ENCODE peak calls at places on chromosome 12, in seven cellular contexts. X, Q, Z, F, R, B and E are unnamed samples.

GRCh38 chr12:93678779-93679178 is 1.6 kb downstream of the CRADD start:
- DNase-seq in F (no peak), R (no peak), X (no peak), Z (no peak), B (no peak), Q (no peak), E (no peak)

GRCh38 chr12:118189761-118190181 is 53.8 kb downstream of the PEBP1 start:
- DNase-seq in B (peak), Q (no peak), R (peak), F (peak), X (no peak), Z (no peak), E (peak)

GRCh38 chr12:113684053-113684907 is 212.6 kb upstream of the LHX5 start:
- DNase-seq in Z (no peak), B (no peak), Q (no peak), X (no peak), F (no peak), R (peak), E (peak)

GRCh38 chr12:113403435-113404415 is at the start of gene SDS:
- DNase-seq in R (no peak), Z (peak), X (no peak), F (peak), Q (no peak), B (peak), E (no peak)

GRCh38 chr12:126772171-126772864 is 1494.7 kb upstream of the TMEM132C start:
- DNase-seq in B (no peak), X (no peak), R (no peak), Z (no peak), Q (peak), F (peak), E (no peak)

GRCh38 chr12:100476013-100476751 is 2.5 kb downstream of the NR1H4 start:
- DNase-seq in Q (no peak), F (no peak), R (no peak), X (no peak), Z (no peak), B (no peak), E (no peak)

GRCh38 chr12:29741342-29742241 is 42.1 kb downstream of the TMTC1 start:
- DNase-seq in R (no peak), F (no peak), X (no peak), Z (no peak), B (no peak), Q (no peak), E (no peak)

GRCh38 chr12:118611295-118611694 is 234.9 kb downstream of the SUDS3 start:
- DNase-seq in X (no peak), B (no peak), F (no peak), Q (no peak), Z (no peak), R (peak), E (no peak)

GRCh38 chr12:120060196-120060595 is 56.4 kb downstream of the RAB35 start:
- DNase-seq in Z (no peak), R (no peak), F (no peak), Q (no peak), X (no peak), B (no peak), E (no peak)

GRCh38 chr12:115233891-115234543 is 550.0 kb upstream of the TBX3 start:
- DNase-seq in B (no peak), X (no peak), Q (no peak), F (peak), R (peak), Z (no peak), E (no peak)

GRCh38 chr12:5377997-5378596 is 53.8 kb upstream of the NTF3 start:
- DNase-seq in Q (no peak), Z (peak), R (no peak), F (peak), X (no peak), B (no peak), E (no peak)

GRCh38 chr12:83823386-83824045 is 1089.1 kb downstream of the SLC6A15 start:
- DNase-seq in R (peak), X (no peak), Z (no peak), F (peak), Q (no peak), B (peak), E (peak)

GRCh38 chr12:88420460-88420859 is 159.8 kb downstream of the KITLG start:
- DNase-seq in B (no peak), Z (no peak), F (peak), R (no peak), X (no peak), Q (no peak), E (no peak)

GRCh38 chr12:88952543-88952942 is 372.3 kb upstream of the KITLG start:
- DNase-seq in X (no peak), R (no peak), B (no peak), Q (no peak), F (peak), Z (no peak), E (no peak)

GRCh38 chr12:16531623-16532022 is 74.3 kb downstream of the LMO3 start:
- DNase-seq in F (no peak), Z (peak), B (no peak), Q (no peak), R (peak), X (no peak), E (peak)

GRCh38 chr12:65891219-65891618 is 66.9 kb downstream of the HMGA2 start:
- DNase-seq in B (no peak), F (peak), X (no peak), Z (no peak), R (no peak), Q (no peak), E (no peak)

GRCh38 chr12:123111498-123112165 is 39.3 kb downstream of the PITPNM2 start:
- DNase-seq in Q (no peak), F (no peak), B (no peak), R (no peak), Z (no peak), X (no peak), E (no peak)

GRCh38 chr12:80241576-80242273 is 142.4 kb downstream of the OTOGL start:
- DNase-seq in B (no peak), X (no peak), F (no peak), Q (no peak), Z (no peak), R (no peak), E (no peak)

GRCh38 chr12:79547044-79547734 is 143.6 kb downstream of the PAWR start:
- DNase-seq in Z (no peak), R (peak), X (no peak), B (no peak), Q (no peak), F (peak), E (no peak)

GRCh38 chr12:30598889-30599288 is 96.8 kb downstream of the IPO8 start:
- DNase-seq in Z (no peak), Q (no peak), R (no peak), X (no peak), F (no peak), B (no peak), E (no peak)

GRCh38 chr12:95796225-95796981 is 5.8 kb upstream of the NTN4 start:
- DNase-seq in F (peak), X (no peak), Z (no peak), Q (no peak), R (no peak), B (no peak), E (no peak)

GRCh38 chr12:13000935-13001724 is 1.1 kb upstream of the HEBP1 start:
- DNase-seq in F (peak), X (no peak), Q (peak), B (peak), Z (no peak), R (peak), E (peak)

GRCh38 chr12:109844983-109845841 is 12.0 kb upstream of the TRPV4 start:
- DNase-seq in Q (peak), B (peak), Z (peak), F (peak), R (peak), X (peak), E (peak)

GRCh38 chr12:25458047-25458552 is 95.0 kb downstream of the LMNTD1 start:
- DNase-seq in B (no peak), Z (no peak), F (peak), X (no peak), Q (no peak), R (no peak), E (no peak)

GRCh38 chr12:95551305-95551704 is at the start of gene USP44:
- DNase-seq in F (no peak), B (no peak), Z (no peak), R (peak), Q (no peak), X (no peak), E (no peak)

GRCh38 chr12:113831486-113831885 is 134.6 kb downstream of the RBM19 start:
- DNase-seq in Z (no peak), B (no peak), X (no peak), F (no peak), Q (no peak), R (no peak), E (peak)

GRCh38 chr12:103272949-103273348 is 222.8 kb downstream of the C12orf42 start:
- DNase-seq in Z (no peak), R (no peak), Q (no peak), B (no peak), X (no peak), F (peak), E (no peak)

GRCh38 chr12:103495783-103496456 is at the start of gene C12orf42:
- DNase-seq in F (peak), Q (no peak), B (no peak), R (peak), X (no peak), Z (peak), E (peak)

GRCh38 chr12:10215451-10215850 is 2.8 kb downstream of the GABARAPL1 start:
- DNase-seq in X (no peak), F (no peak), B (no peak), Z (no peak), R (no peak), Q (no peak), E (no peak)

GRCh38 chr12:78442454-78442801 is 422.1 kb upstream of the SYT1 start:
- DNase-seq in Z (no peak), R (no peak), Q (no peak), B (no peak), X (no peak), F (no peak), E (no peak)

GRCh38 chr12:70982991-70983390 is 62.5 kb upstream of the PTPRR start:
- DNase-seq in Z (no peak), X (no peak), R (peak), F (peak), Q (no peak), B (no peak), E (peak)

GRCh38 chr12:122518908-122519307 is 7.8 kb downstream of the RSRC2 start:
- DNase-seq in F (no peak), R (no peak), Q (no peak), B (no peak), X (no peak), Z (no peak), E (no peak)

GRCh38 chr12:79233341-79233761 is 368.8 kb downstream of the SYT1 start:
- DNase-seq in Q (no peak), F (no peak), R (no peak), X (no peak), B (no peak), Z (peak), E (peak)

GRCh38 chr12:53984901-53985357 is at the start of gene HOXC10:
- DNase-seq in R (peak), F (peak), Z (no peak), Q (peak), X (peak), B (peak), E (peak)

GRCh38 chr12:121577443-121578180 is 3.2 kb downstream of the KDM2B start:
- DNase-seq in B (no peak), Q (no peak), X (no peak), F (no peak), Z (no peak), R (peak), E (no peak)

GRCh38 chr12:60977966-60978365 is 1282.2 kb upstream of the USP15 start:
- DNase-seq in F (no peak), R (peak), X (no peak), B (no peak), Q (no peak), Z (no peak), E (peak)

GRCh38 chr12:125399489-125399888 is 334.3 kb downstream of the AACS start:
- DNase-seq in R (no peak), B (no peak), F (no peak), X (no peak), Z (no peak), Q (no peak), E (no peak)

GRCh38 chr12:76030378-76031080 is 1.0 kb downstream of the PHLDA1 start:
- DNase-seq in B (peak), Z (no peak), X (no peak), Q (peak), F (peak), R (peak), E (peak)

GRCh38 chr12:3515506-3515905 is 24.5 kb downstream of the PRMT8 start:
- DNase-seq in Z (no peak), Q (no peak), B (no peak), X (no peak), R (no peak), F (no peak), E (no peak)